ENCODE peak calls at places on chromosomes 6 and 20, in six cellular contexts. Y is HFFc6, Q is endothelial cell of umbilical vein, C is breast epithelium, P is dorsolateral prefrontal cortex, Z is GM20000. O is an unnamed sample.

GRCh38 chr6:27188885-27189418 is 58.5 kb upstream of the PRSS16 start:
- DNase-seq in Y (peak; percentile 79), Q (peak; percentile 83), C (peak; percentile 36), P (peak; percentile 36), Z (peak; percentile 61), O (peak; percentile 81)

GRCh38 chr6:135173989-135174484 is 7.1 kb upstream of the MYB start:
- DNase-seq in Y (no peak), Q (no peak), C (no peak), P (no peak), Z (no peak), O (no peak)

GRCh38 chr20:41329435-41330342 is 10.9 kb upstream of the LPIN3 start:
- DNase-seq in Y (peak; percentile 100), Q (peak; percentile 94), C (peak; percentile 64), P (no peak), Z (peak; percentile 66), O (peak; percentile 99)

GRCh38 chr6:69936674-69937363 is 70.5 kb downstream of the COL19A1 start:
- DNase-seq in Y (no peak), Q (no peak), C (peak; percentile 54), P (no peak), Z (no peak), O (no peak)

GRCh38 chr6:154638369-154638768 is 94.8 kb upstream of the SCAF8 start:
- DNase-seq in Y (no peak), Q (peak; percentile 93), C (no peak), P (no peak), Z (no peak), O (peak; percentile 16)

GRCh38 chr6:138404666-138405337 is 779 bp downstream of the HEBP2 start:
- DNase-seq in Y (no peak), Q (peak; percentile 29), C (no peak), P (no peak), Z (no peak), O (no peak)

GRCh38 chr6:114810468-114810867 is 467.6 kb upstream of the HS3ST5 start:
- DNase-seq in Y (no peak), Q (no peak), C (no peak), P (no peak), Z (no peak), O (no peak)

GRCh38 chr6:21739241-21739640 is 145.7 kb downstream of the SOX4 start:
- DNase-seq in Y (no peak), Q (no peak), C (no peak), P (no peak), Z (no peak), O (no peak)

DNA sequence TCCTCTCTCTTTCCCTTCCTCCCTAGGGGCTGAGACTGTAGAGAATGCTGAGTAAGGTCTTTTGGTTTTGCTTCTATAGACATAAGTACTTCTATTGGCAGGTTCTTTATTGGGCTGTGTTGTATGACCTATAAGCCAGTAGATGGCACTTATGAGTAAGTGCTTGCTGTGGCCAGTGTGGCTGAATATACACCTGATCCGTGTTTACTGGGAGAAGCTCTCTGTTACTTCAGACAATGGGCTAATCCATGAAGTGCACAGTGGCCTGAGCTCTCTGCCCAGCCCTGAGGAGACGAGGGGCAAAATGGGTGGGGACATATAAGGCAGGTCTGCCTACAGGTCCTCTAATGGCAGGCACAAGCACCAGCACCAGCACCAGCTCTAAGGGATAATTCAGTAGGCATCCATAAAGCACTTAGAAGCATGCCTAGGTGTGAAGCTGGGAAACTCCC is 610.3 kb downstream of the RNF144B start:
- DNase-seq in Y (peak; percentile 22), Q (peak; percentile 7), C (no peak), P (no peak), Z (peak; percentile 39), O (peak; percentile 56)
- TF ChIP-seq CTCF in Y (peak; percentile 68), Q (peak; percentile 22), C (peak; percentile 44), P (no peak), Z (peak; percentile 18), O (peak; percentile 60)

GRCh38 chr20:8209061-8209460 is 77.0 kb downstream of the PLCB1 start:
- DNase-seq in Y (no peak), Q (peak; percentile 14), C (no peak), P (no peak), Z (peak; percentile 13), O (no peak)
- TF ChIP-seq CTCF in Y (no peak), Q (no peak), C (no peak), P (no peak), Z (no peak), O (no peak)

GRCh38 chr20:7275628-7276237 is 508.2 kb downstream of the BMP2 start:
- DNase-seq in Y (no peak), Q (no peak), C (no peak), P (no peak), Z (no peak), O (no peak)

GRCh38 chr20:7269452-7269851 is 502.0 kb downstream of the BMP2 start:
- DNase-seq in Y (no peak), Q (no peak), C (no peak), P (no peak), Z (no peak), O (no peak)

GRCh38 chr20:7272512-7272911 is 505.0 kb downstream of the BMP2 start:
- DNase-seq in Y (no peak), Q (peak; percentile 15), C (no peak), P (no peak), Z (no peak), O (no peak)

DNA sequence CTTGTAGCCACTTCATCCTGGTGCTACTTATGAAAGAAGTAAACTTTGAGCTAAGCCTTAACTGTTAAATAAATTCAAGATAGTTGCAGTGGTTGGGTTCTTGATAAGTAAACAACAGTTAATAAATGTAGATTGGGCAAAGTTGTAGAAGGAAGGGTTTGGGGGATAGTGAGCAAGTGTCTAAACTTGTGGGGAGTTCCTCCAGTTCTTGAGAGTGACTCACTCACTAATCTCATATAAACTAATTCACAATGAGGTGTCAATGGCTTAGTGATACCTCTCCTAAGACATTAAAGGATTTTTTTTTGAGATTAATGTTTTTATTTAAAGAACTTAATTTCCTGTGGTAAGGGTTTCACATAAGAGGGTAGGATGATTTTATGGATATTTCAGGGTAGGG is 507.4 kb downstream of the BMP2 start:
- DNase-seq in Y (no peak), Q (no peak), C (no peak), P (no peak), Z (no peak), O (no peak)
- TF ChIP-seq CTCF in Y (no peak), Q (no peak), C (no peak), P (no peak), Z (no peak), O (no peak)

GRCh38 chr6:160764847-160765246 is 62.8 kb downstream of the PLG start:
- DNase-seq in Y (no peak), Q (no peak), C (no peak), P (no peak), Z (no peak), O (no peak)

GRCh38 chr6:160767647-160768019 is 65.6 kb downstream of the PLG start:
- DNase-seq in Y (no peak), Q (no peak), C (no peak), P (no peak), Z (no peak), O (no peak)

GRCh38 chr6:160766657-160767018 is 64.6 kb downstream of the PLG start:
- DNase-seq in Y (no peak), Q (no peak), C (no peak), P (no peak), Z (no peak), O (no peak)

GRCh38 chr6:160767019-160767646 is 65.1 kb downstream of the PLG start:
- DNase-seq in Y (no peak), Q (peak; percentile 9), C (peak; percentile 50), P (peak; percentile 62), Z (peak; percentile 87), O (peak; percentile 46)

DNA sequence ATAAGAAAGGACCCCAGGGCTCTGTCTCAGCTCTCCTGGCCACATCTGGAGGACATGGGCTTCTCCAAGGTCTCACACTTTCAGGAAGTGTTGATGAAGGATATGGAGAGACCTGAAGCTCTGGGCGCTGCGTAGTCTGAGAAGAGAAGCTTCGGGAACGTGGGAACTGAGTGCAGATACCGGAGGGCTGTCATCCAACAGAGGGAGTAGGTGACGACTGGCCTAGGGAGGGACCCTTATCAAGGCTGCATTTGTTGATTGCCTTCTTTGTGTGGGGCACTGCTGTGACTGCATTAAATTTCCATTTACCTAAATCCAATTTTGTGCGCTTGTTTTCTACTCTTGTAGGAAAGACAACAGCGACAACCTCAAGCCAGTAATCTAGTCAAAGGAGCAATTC is 63.4 kb downstream of the PLG start:
- DNase-seq in Y (no peak), Q (no peak), C (no peak), P (no peak), Z (no peak), O (no peak)
- TF ChIP-seq CTCF in Y (no peak), Q (no peak), C (no peak), P (no peak), Z (no peak), O (no peak)

DNA sequence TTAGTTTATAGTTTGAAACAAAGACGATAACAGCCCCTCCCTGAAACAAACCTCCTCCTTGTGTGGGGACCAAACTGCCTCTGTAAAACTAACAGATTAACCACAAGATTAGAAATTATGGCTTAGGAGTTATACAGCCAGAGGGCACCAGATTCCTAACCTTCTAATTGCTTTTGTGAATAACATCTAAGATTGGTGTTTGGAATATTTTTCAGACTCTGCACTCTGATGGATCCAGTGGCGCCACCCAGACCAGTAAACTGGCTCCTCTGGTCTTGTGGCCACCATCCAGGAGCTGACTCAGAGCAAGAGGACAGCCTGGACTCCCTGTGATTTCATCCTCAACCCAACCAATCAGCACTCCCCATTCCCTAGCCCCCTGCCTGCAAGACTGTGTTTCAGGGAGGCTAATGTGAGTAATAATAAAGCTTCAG is 58.3 kb upstream of the SLC22A16 start:
- DNase-seq in Y (peak; percentile 97), Q (no peak), C (peak; percentile 29), P (peak; percentile 93), Z (no peak), O (peak; percentile 96)
- TF ChIP-seq CTCF in Y (peak; percentile 73), Q (no peak), C (no peak), P (peak; percentile 70), Z (no peak), O (peak; percentile 19)

O was measured in fibroblast of mammary gland.